ENCODE peak calls at places on chromosomes 1 and 21, in nine cellular contexts. Q is right lobe of liver, D is cardiac muscle cell, H is tibial nerve, U is stomach, X is suprapubic skin, K is heart right ventricle, L is pancreas, M is PC-9. W is an unnamed sample.

GRCh38 chr1:150152182-150152536 is 2.4 kb downstream of the PLEKHO1 start:
- DNase-seq in K (no peak), X (no peak), Q (no peak), H (no peak), U (no peak), M (no peak), D (no peak), L (no peak), W (no peak)

GRCh38 chr1:8649027-8649426 is 168.4 kb downstream of the RERE start:
- DNase-seq in M (no peak), H (no peak), D (no peak), Q (no peak), U (no peak), L (no peak), K (no peak), X (no peak), W (no peak)

GRCh38 chr21:14864211-14865021 is 200.4 kb downstream of the NRIP1 start:
- DNase-seq in D (peak; percentile 90), U (peak; percentile 68), K (peak; percentile 67), Q (peak; percentile 86), L (peak; percentile 57), H (peak; percentile 77), X (peak; percentile 82), M (peak; percentile 58), W (peak; percentile 58)

GRCh38 chr1:106986603-106987002 is 69.9 kb upstream of the PRMT6 start:
- DNase-seq in U (no peak), K (no peak), H (no peak), D (no peak), X (no peak), L (no peak), Q (no peak), M (no peak), W (no peak)

GRCh38 chr1:116981521-116982037 is 20.0 kb upstream of the CD101 start:
- DNase-seq in U (peak; percentile 33), D (no peak), Q (no peak), K (no peak), X (no peak), L (no peak), M (no peak), H (no peak), W (no peak)

GRCh38 chr1:204152310-204153044 is 633 bp upstream of the ETNK2 start:
- DNase-seq in H (peak; percentile 18), Q (peak; percentile 39), X (no peak), M (no peak), U (no peak), L (peak; percentile 77), D (no peak), K (no peak), W (no peak)

GRCh38 chr21:34670220-34670961 is 1.6 kb downstream of the CLIC6 start:
- DNase-seq in Q (no peak), M (no peak), X (no peak), L (no peak), K (no peak), D (no peak), U (peak; percentile 35), H (no peak), W (no peak)

GRCh38 chr1:93584238-93585003 is 97.2 kb downstream of the BCAR3 start:
- DNase-seq in X (no peak), D (peak; percentile 46), Q (no peak), K (no peak), H (no peak), L (no peak), U (no peak), M (no peak), W (no peak)

GRCh38 chr1:203116048-203116810 is 11.3 kb upstream of the ADORA1 start:
- DNase-seq in K (no peak), Q (no peak), U (no peak), D (no peak), M (no peak), L (no peak), X (no peak), H (no peak), W (no peak)

GRCh38 chr1:98296681-98297080 is 364.8 kb upstream of the SNX7 start:
- DNase-seq in M (no peak), K (no peak), U (no peak), H (no peak), L (no peak), D (no peak), X (no peak), Q (no peak), W (no peak)

GRCh38 chr21:41480086-41480690 is 27.8 kb downstream of the TMPRSS2 start:
- DNase-seq in U (peak; percentile 86), K (no peak), H (no peak), M (no peak), Q (peak; percentile 81), D (no peak), L (peak; percentile 89), X (no peak), W (no peak)

GRCh38 chr21:41479686-41480085 is 28.3 kb downstream of the TMPRSS2 start:
- DNase-seq in U (no peak), M (no peak), Q (no peak), D (no peak), X (no peak), L (no peak), K (no peak), H (no peak), W (no peak)

GRCh38 chr21:41475714-41476405 is 32.1 kb downstream of the TMPRSS2 start:
- DNase-seq in D (no peak), Q (no peak), M (peak; percentile 32), L (no peak), U (no peak), X (no peak), H (no peak), K (no peak), W (no peak)

GRCh38 chr21:41478319-41479177 is 29.4 kb downstream of the TMPRSS2 start:
- DNase-seq in U (no peak), D (peak; percentile 22), K (no peak), H (no peak), M (peak; percentile 25), L (no peak), X (no peak), Q (no peak), W (peak; percentile 70)

GRCh38 chr21:41477641-41478318 is 30.2 kb downstream of the TMPRSS2 start:
- DNase-seq in L (no peak), X (no peak), M (peak; percentile 49), U (peak; percentile 69), D (peak; percentile 62), Q (no peak), H (no peak), K (no peak), W (no peak)
- H3K4me3 ChIP-seq in L (no peak overlapping the region), X (no peak overlapping the region), M (no peak overlapping the region), U (no peak overlapping the region), D (no peak overlapping the region), Q (no peak overlapping the region), H (no peak overlapping the region), K (no peak overlapping the region), W (no peak overlapping the region)

DNA sequence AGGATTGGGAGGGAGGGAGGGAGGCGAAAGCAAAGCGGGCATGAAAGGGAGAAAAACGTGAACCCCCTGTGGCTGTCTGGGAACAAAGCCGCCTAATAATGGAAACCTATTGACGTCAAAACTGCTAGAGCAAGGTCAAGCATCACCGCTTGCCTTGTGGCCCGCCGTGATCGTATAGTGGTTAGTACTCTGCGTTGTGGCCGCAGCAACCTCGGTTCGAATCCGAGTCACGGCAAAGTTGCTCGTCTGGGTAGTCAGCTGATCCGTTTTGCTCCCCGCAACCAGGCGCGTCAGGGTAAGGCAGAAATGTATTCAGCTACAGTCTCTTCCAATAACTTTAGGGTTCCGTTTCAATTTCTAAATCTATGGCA is 99.2 kb downstream of the PRKAB2 start:
- DNase-seq in H (no peak), L (peak; percentile 20), X (no peak), U (no peak), Q (no peak), D (no peak), M (no peak), K (no peak), W (no peak)
- H3K27me3 ChIP-seq in H (peaks cover 76% of the 10 kb centered on the region), L (peaks cover 10% of the 10 kb centered on the region), X (peaks cover 73% of the 10 kb centered on the region), U (peaks cover 32% of the 10 kb centered on the region), Q (no peaks in the 10 kb centered on the region), D (peaks cover 82% of the 10 kb centered on the region), M (peaks cover 60% of the 10 kb centered on the region), K (peaks cover 76% of the 10 kb centered on the region), W (peaks cover 7% of the 10 kb centered on the region)

GRCh38 chr1:183884512-183884911 is 79.6 kb downstream of the RGL1 start:
- DNase-seq in H (no peak), U (no peak), Q (no peak), L (no peak), D (no peak), M (no peak), X (no peak), K (no peak), W (no peak)

GRCh38 chr1:183883629-183884028 is 78.7 kb downstream of the RGL1 start:
- DNase-seq in L (no peak), X (no peak), Q (no peak), M (no peak), U (no peak), D (no peak), H (peak; percentile 48), K (no peak), W (no peak)

GRCh38 chr1:183882328-183883167 is 77.6 kb downstream of the RGL1 start:
- DNase-seq in D (no peak), Q (no peak), M (peak; percentile 12), L (no peak), U (no peak), K (no peak), H (no peak), X (no peak), W (no peak)

GRCh38 chr1:183887826-183888819 is 83.2 kb downstream of the RGL1 start:
- DNase-seq in D (no peak), Q (no peak), K (no peak), H (no peak), U (no peak), L (no peak), X (no peak), M (no peak), W (no peak)

DNA sequence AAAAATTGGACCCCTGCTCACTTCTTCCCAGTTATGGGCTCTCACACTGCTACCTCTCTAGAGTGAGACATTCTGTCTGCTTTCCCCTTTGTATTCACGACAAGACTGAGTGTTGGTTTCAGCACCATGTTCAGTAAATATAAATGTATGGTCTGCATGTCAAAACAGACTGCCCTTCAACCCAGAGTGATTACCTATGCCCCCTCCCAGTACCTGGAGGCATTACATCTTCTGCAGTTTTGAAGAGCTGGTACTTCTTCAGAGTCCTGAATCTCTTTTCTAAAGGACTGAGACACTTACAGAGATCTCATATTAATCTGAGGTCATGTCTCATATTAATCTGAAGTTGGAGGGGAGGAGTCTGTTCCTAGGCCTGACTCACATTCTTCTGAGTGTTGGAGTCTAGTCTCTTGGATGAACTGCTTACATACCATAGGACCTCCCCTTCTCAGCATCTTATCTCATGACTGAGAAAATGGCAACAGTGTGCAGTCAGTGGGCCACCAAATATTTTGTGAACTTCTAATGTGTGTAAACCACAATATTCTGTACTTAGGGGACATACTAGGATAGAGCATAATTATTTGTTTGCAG is 80.3 kb downstream of the RGL1 start:
- DNase-seq in U (no peak), K (no peak), D (peak; percentile 42), M (no peak), X (no peak), H (no peak), Q (no peak), L (no peak), W (no peak)
- TF ChIP-seq CTCF in U (no peak), K (no peak), D (no peak), M (no peak), X (no peak), H (no peak), Q (no peak), L (no peak), W (no peak)

DNA sequence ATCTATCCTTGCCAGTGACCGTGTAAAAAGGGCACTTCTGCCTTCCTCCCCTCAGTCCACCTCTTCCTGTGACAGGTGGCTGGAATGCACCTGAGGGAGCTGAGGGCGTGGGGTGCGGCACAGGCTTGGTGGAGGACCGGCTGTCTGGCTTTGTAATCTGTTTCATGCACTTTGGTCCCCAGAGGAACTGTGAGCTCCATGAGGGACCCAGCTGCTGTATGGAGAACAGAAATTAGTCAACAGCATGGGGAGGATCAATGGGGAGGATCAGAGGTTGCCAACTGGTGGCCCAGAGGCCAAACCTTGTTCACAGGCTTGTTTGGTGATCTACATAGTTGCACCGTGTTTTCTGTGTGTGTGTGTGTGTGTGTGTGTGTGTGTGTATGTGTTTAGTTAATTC is 19.0 kb upstream of the LUZP1 start:
- DNase-seq in D (no peak), Q (peak; percentile 34), M (peak; percentile 31), U (no peak), H (no peak), L (no peak), K (no peak), X (no peak), W (no peak)
- H3K4me3 ChIP-seq in D (no peak overlapping the region), Q (no peak overlapping the region), M (no peak overlapping the region), U (no peak overlapping the region), H (no peak overlapping the region), L (no peak overlapping the region), K (no peak overlapping the region), X (no peak overlapping the region), W (no peak overlapping the region)